ENCODE peak calls at places on chromosomes 1 and 21, in eight cellular contexts. One of them, this sample, is unnamed. For H3K4me1, the result is how much of the 10 kb centered on the place peaks cover.

GRCh38 chr1:27952147-27952546 is 7.6 kb upstream of the XKR8 start:
- DNase-seq in neural progenitor cell: no peak
- DNase-seq in psoas muscle: no peak
- DNase-seq in aorta: no peak
- DNase-seq in mammary epithelial cell: no peak
- DNase-seq in upper lobe of left lung: no peak
- DNase-seq in left ventricle myocardium inferior: no peak
- DNase-seq in H9: no peak
- DNase-seq in this sample: no peak

GRCh38 chr1:59163268-59164092 is 133.4 kb upstream of the FGGY start:
- DNase-seq in neural progenitor cell: no peak
- DNase-seq in psoas muscle: no peak
- DNase-seq in aorta: no peak
- DNase-seq in mammary epithelial cell: no peak
- DNase-seq in upper lobe of left lung: no peak
- DNase-seq in left ventricle myocardium inferior: no peak
- DNase-seq in H9: no peak
- DNase-seq in this sample: no peak

GRCh38 chr21:37281993-37282392 is 14.9 kb upstream of the VPS26C start:
- DNase-seq in neural progenitor cell: peak
- DNase-seq in psoas muscle: no peak
- DNase-seq in aorta: peak
- DNase-seq in mammary epithelial cell: no peak
- DNase-seq in upper lobe of left lung: no peak
- DNase-seq in left ventricle myocardium inferior: no peak
- DNase-seq in H9: no peak
- DNase-seq in this sample: no peak

GRCh38 chr1:93964777-93965200 is 55.6 kb upstream of the GCLM start:
- DNase-seq in neural progenitor cell: no peak
- DNase-seq in psoas muscle: no peak
- DNase-seq in aorta: no peak
- DNase-seq in mammary epithelial cell: peak
- DNase-seq in upper lobe of left lung: no peak
- DNase-seq in left ventricle myocardium inferior: no peak
- DNase-seq in H9: no peak
- DNase-seq in this sample: no peak

GRCh38 chr1:39266269-39266668 is 61.8 kb downstream of the MACF1 start:
- DNase-seq in neural progenitor cell: peak
- DNase-seq in psoas muscle: no peak
- DNase-seq in aorta: no peak
- DNase-seq in mammary epithelial cell: no peak
- DNase-seq in upper lobe of left lung: no peak
- DNase-seq in left ventricle myocardium inferior: no peak
- DNase-seq in H9: no peak
- DNase-seq in this sample: no peak

GRCh38 chr1:55781944-55782482 is 566.8 kb upstream of the USP24 start:
- DNase-seq in neural progenitor cell: no peak
- DNase-seq in psoas muscle: no peak
- DNase-seq in aorta: no peak
- DNase-seq in mammary epithelial cell: peak
- DNase-seq in upper lobe of left lung: no peak
- DNase-seq in left ventricle myocardium inferior: no peak
- DNase-seq in H9: no peak
- DNase-seq in this sample: no peak

GRCh38 chr1:118154220-118154619 is 30.8 kb downstream of the SPAG17 start:
- DNase-seq in neural progenitor cell: peak
- DNase-seq in psoas muscle: no peak
- DNase-seq in aorta: no peak
- DNase-seq in mammary epithelial cell: peak
- DNase-seq in upper lobe of left lung: no peak
- DNase-seq in left ventricle myocardium inferior: no peak
- DNase-seq in H9: no peak
- DNase-seq in this sample: no peak

GRCh38 chr1:21624577-21625389 is 44.4 kb downstream of the RAP1GAP start:
- DNase-seq in neural progenitor cell: no peak
- DNase-seq in psoas muscle: no peak
- DNase-seq in aorta: no peak
- DNase-seq in mammary epithelial cell: no peak
- DNase-seq in upper lobe of left lung: no peak
- DNase-seq in left ventricle myocardium inferior: no peak
- DNase-seq in H9: no peak
- DNase-seq in this sample: no peak

GRCh38 chr21:44375281-44375651 is 21.8 kb downstream of the TRPM2 start:
- DNase-seq in neural progenitor cell: no peak
- DNase-seq in psoas muscle: peak
- DNase-seq in aorta: peak
- DNase-seq in mammary epithelial cell: no peak
- DNase-seq in upper lobe of left lung: no peak
- DNase-seq in left ventricle myocardium inferior: no peak
- DNase-seq in H9: no peak
- DNase-seq in this sample: peak

GRCh38 chr1:153795325-153795837 is 20.2 kb downstream of the SLC27A3 start:
- DNase-seq in neural progenitor cell: no peak
- DNase-seq in psoas muscle: peak
- DNase-seq in aorta: peak
- DNase-seq in mammary epithelial cell: no peak
- DNase-seq in upper lobe of left lung: peak
- DNase-seq in left ventricle myocardium inferior: no peak
- DNase-seq in H9: peak
- DNase-seq in this sample: peak

GRCh38 chr1:15932612-15933011 is 43.3 kb downstream of the ZBTB17 start:
- DNase-seq in neural progenitor cell: no peak
- DNase-seq in psoas muscle: no peak
- DNase-seq in aorta: no peak
- DNase-seq in mammary epithelial cell: no peak
- DNase-seq in upper lobe of left lung: no peak
- DNase-seq in left ventricle myocardium inferior: no peak
- DNase-seq in H9: no peak
- DNase-seq in this sample: no peak

GRCh38 chr1:160291248-160292220 is 6.6 kb upstream of the PEX19 start:
- DNase-seq in neural progenitor cell: peak
- DNase-seq in psoas muscle: peak
- DNase-seq in aorta: no peak
- DNase-seq in mammary epithelial cell: peak
- DNase-seq in upper lobe of left lung: no peak
- DNase-seq in left ventricle myocardium inferior: peak
- DNase-seq in H9: peak
- DNase-seq in this sample: peak

GRCh38 chr1:55134152-55134808 is 80.9 kb downstream of the USP24 start:
- DNase-seq in neural progenitor cell: no peak
- DNase-seq in psoas muscle: no peak
- DNase-seq in aorta: no peak
- DNase-seq in mammary epithelial cell: no peak
- DNase-seq in upper lobe of left lung: no peak
- DNase-seq in left ventricle myocardium inferior: no peak
- DNase-seq in H9: no peak
- DNase-seq in this sample: no peak

GRCh38 chr1:190494451-190494850 is 16.8 kb upstream of the BRINP3 start:
- DNase-seq in neural progenitor cell: no peak
- DNase-seq in psoas muscle: no peak
- DNase-seq in aorta: no peak
- DNase-seq in mammary epithelial cell: no peak
- DNase-seq in upper lobe of left lung: no peak
- DNase-seq in left ventricle myocardium inferior: no peak
- DNase-seq in H9: no peak
- DNase-seq in this sample: no peak

GRCh38 chr1:230705289-230706019 is 8.5 kb downstream of the AGT start:
- DNase-seq in neural progenitor cell: no peak
- DNase-seq in psoas muscle: peak
- DNase-seq in aorta: no peak
- DNase-seq in mammary epithelial cell: no peak
- DNase-seq in upper lobe of left lung: no peak
- DNase-seq in left ventricle myocardium inferior: no peak
- DNase-seq in H9: no peak
- DNase-seq in this sample: no peak

GRCh38 chr1:158999301-159000069 is 10.2 kb upstream of the IFI16 start:
- DNase-seq in neural progenitor cell: peak
- DNase-seq in psoas muscle: peak
- DNase-seq in aorta: peak
- DNase-seq in mammary epithelial cell: peak
- DNase-seq in upper lobe of left lung: no peak
- DNase-seq in left ventricle myocardium inferior: peak
- DNase-seq in H9: peak
- DNase-seq in this sample: no peak

GRCh38 chr1:12708396-12708795 is 7.5 kb upstream of the AADACL3 start:
- DNase-seq in neural progenitor cell: no peak
- DNase-seq in psoas muscle: no peak
- DNase-seq in aorta: no peak
- DNase-seq in mammary epithelial cell: no peak
- DNase-seq in upper lobe of left lung: no peak
- DNase-seq in left ventricle myocardium inferior: no peak
- DNase-seq in H9: no peak
- DNase-seq in this sample: no peak

GRCh38 chr1:248852548-248852947 is 6.3 kb downstream of the ZNF692 start:
- DNase-seq in neural progenitor cell: no peak
- DNase-seq in psoas muscle: no peak
- DNase-seq in aorta: no peak
- DNase-seq in mammary epithelial cell: no peak
- DNase-seq in upper lobe of left lung: no peak
- DNase-seq in left ventricle myocardium inferior: no peak
- DNase-seq in H9: no peak
- DNase-seq in this sample: no peak

GRCh38 chr1:198660341-198661056 is 21.7 kb downstream of the PTPRC start:
- DNase-seq in neural progenitor cell: no peak
- DNase-seq in psoas muscle: no peak
- DNase-seq in aorta: no peak
- DNase-seq in mammary epithelial cell: no peak
- DNase-seq in upper lobe of left lung: no peak
- DNase-seq in left ventricle myocardium inferior: no peak
- DNase-seq in H9: no peak
- DNase-seq in this sample: no peak
- H3K4me1 ChIP-seq in neural progenitor cell: under half
- H3K4me1 ChIP-seq in psoas muscle: under half
- H3K4me1 ChIP-seq in aorta: under half
- H3K4me1 ChIP-seq in mammary epithelial cell: under half
- H3K4me1 ChIP-seq in upper lobe of left lung: under half
- H3K4me1 ChIP-seq in left ventricle myocardium inferior: under half
- H3K4me1 ChIP-seq in H9: under half
- H3K4me1 ChIP-seq in this sample: under half

GRCh38 chr1:112466078-112466660 is 42.6 kb upstream of the WNT2B start:
- DNase-seq in neural progenitor cell: peak
- DNase-seq in psoas muscle: peak
- DNase-seq in aorta: peak
- DNase-seq in mammary epithelial cell: peak
- DNase-seq in upper lobe of left lung: peak
- DNase-seq in left ventricle myocardium inferior: peak
- DNase-seq in H9: peak
- DNase-seq in this sample: peak
- H3K4me1 ChIP-seq in neural progenitor cell: under half
- H3K4me1 ChIP-seq in psoas muscle: under half
- H3K4me1 ChIP-seq in aorta: under half
- H3K4me1 ChIP-seq in mammary epithelial cell: under half
- H3K4me1 ChIP-seq in upper lobe of left lung: under half
- H3K4me1 ChIP-seq in left ventricle myocardium inferior: under half
- H3K4me1 ChIP-seq in H9: under half
- H3K4me1 ChIP-seq in this sample: under half

GRCh38 chr1:156126043-156126700 is 11.7 kb downstream of the LMNA start:
- DNase-seq in neural progenitor cell: no peak
- DNase-seq in psoas muscle: peak
- DNase-seq in aorta: peak
- DNase-seq in mammary epithelial cell: peak
- DNase-seq in upper lobe of left lung: peak
- DNase-seq in left ventricle myocardium inferior: peak
- DNase-seq in H9: peak
- DNase-seq in this sample: peak

GRCh38 chr1:156130578-156130942 is 16.0 kb downstream of the LMNA start:
- DNase-seq in neural progenitor cell: no peak
- DNase-seq in psoas muscle: no peak
- DNase-seq in aorta: no peak
- DNase-seq in mammary epithelial cell: no peak
- DNase-seq in upper lobe of left lung: peak
- DNase-seq in left ventricle myocardium inferior: no peak
- DNase-seq in H9: no peak
- DNase-seq in this sample: no peak

GRCh38 chr1:156126701-156127534 is 12.4 kb downstream of the LMNA start:
- DNase-seq in neural progenitor cell: no peak
- DNase-seq in psoas muscle: peak
- DNase-seq in aorta: peak
- DNase-seq in mammary epithelial cell: peak
- DNase-seq in upper lobe of left lung: peak
- DNase-seq in left ventricle myocardium inferior: peak
- DNase-seq in H9: no peak
- DNase-seq in this sample: peak

GRCh38 chr1:156129687-156130577 is 15.4 kb downstream of the LMNA start:
- DNase-seq in neural progenitor cell: peak
- DNase-seq in psoas muscle: peak
- DNase-seq in aorta: peak
- DNase-seq in mammary epithelial cell: peak
- DNase-seq in upper lobe of left lung: no peak
- DNase-seq in left ventricle myocardium inferior: peak
- DNase-seq in H9: peak
- DNase-seq in this sample: peak

DNA sequence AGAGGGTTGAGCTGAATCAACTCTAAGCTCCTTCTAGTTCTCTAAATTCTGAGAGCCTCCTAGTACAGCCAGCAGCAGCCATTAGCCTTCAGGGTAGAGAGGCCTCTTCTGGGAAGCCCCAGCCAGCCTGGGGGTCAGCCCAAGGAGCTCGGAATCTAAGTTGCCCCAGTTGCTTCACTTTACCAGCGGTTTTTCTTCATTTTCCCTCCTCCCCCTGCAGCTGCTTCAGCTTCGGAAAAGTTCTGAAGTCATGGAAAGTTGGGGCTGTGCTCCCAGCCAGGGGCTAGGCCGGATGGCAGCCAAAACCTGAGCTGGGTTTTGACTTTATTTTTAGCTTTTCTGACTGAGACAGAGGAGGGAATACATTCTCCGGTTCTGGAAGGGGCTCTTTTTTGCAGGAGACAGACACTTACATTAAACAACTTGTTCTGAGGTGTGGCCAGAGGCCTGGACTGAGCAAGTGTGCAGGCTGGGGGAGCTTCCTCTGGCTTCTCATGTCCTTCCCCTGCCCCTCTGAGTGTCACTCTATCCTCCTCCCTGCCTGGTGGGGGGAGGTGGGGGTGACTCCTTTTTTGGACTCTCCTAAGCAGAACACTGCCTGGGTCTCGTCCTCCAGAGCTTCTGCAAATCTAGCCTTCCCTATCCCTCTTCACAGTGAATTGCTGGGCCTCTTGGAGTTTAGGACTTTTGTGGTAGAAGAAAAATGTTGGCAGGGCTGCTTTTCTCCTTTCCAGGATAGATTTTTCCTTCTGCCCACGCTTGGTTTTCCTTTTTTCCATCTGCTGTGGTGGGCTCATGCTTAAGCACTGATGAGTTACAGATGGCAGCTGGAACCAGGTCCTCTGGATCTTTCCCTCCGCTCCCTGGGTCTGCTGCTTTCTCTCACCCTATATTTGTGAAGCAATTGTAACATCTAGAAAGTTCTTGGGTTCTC is 14.5 kb downstream of the LMNA start:
- DNase-seq in neural progenitor cell: no peak
- DNase-seq in psoas muscle: peak
- DNase-seq in aorta: peak
- DNase-seq in mammary epithelial cell: no peak
- DNase-seq in upper lobe of left lung: no peak
- DNase-seq in left ventricle myocardium inferior: peak
- DNase-seq in H9: no peak
- DNase-seq in this sample: peak
- H3K4me1 ChIP-seq in neural progenitor cell: under half
- H3K4me1 ChIP-seq in psoas muscle: half or more
- H3K4me1 ChIP-seq in aorta: under half
- H3K4me1 ChIP-seq in mammary epithelial cell: half or more
- H3K4me1 ChIP-seq in upper lobe of left lung: half or more
- H3K4me1 ChIP-seq in left ventricle myocardium inferior: half or more
- H3K4me1 ChIP-seq in H9: under half
- H3K4me1 ChIP-seq in this sample: under half

GRCh38 chr1:3364983-3365382 is 89.5 kb upstream of the ARHGEF16 start:
- DNase-seq in neural progenitor cell: no peak
- DNase-seq in psoas muscle: no peak
- DNase-seq in aorta: no peak
- DNase-seq in mammary epithelial cell: no peak
- DNase-seq in upper lobe of left lung: peak
- DNase-seq in left ventricle myocardium inferior: no peak
- DNase-seq in H9: no peak
- DNase-seq in this sample: no peak
- H3K4me1 ChIP-seq in neural progenitor cell: under half
- H3K4me1 ChIP-seq in psoas muscle: under half
- H3K4me1 ChIP-seq in aorta: under half
- H3K4me1 ChIP-seq in mammary epithelial cell: under half
- H3K4me1 ChIP-seq in upper lobe of left lung: under half
- H3K4me1 ChIP-seq in left ventricle myocardium inferior: half or more
- H3K4me1 ChIP-seq in H9: under half
- H3K4me1 ChIP-seq in this sample: under half

This sample was measured in Peyer's patch.